ENCODE peak calls at places on chromosomes 11 and 22, in ten cellular contexts. One of them, this sample, is unnamed. For H3K4me1, the result is how much of the 10 kb centered on the place peaks cover.

GRCh38 chr22:38353701-38354100 is 36.5 kb upstream of the CSNK1E start:
- DNase-seq in esophagus squamous epithelium: no peak
- DNase-seq in upper lobe of right lung: no peak
- DNase-seq in fibroblast of lung: no peak
- DNase-seq in body of pancreas: no peak
- DNase-seq in right cardiac atrium: no peak
- DNase-seq in CD8-positive, alpha-beta T cell: no peak
- DNase-seq in tibial artery: no peak
- DNase-seq in colonic mucosa: no peak
- DNase-seq in PC-3: no peak
- DNase-seq in this sample: no peak

GRCh38 chr11:11867720-11868119 is 25.9 kb downstream of the USP47 start:
- DNase-seq in esophagus squamous epithelium: no peak
- DNase-seq in upper lobe of right lung: no peak
- DNase-seq in fibroblast of lung: no peak
- DNase-seq in body of pancreas: no peak
- DNase-seq in right cardiac atrium: no peak
- DNase-seq in CD8-positive, alpha-beta T cell: no peak
- DNase-seq in tibial artery: no peak
- DNase-seq in colonic mucosa: no peak
- DNase-seq in PC-3: no peak
- DNase-seq in this sample: no peak

GRCh38 chr11:36702330-36703054 is 104.5 kb upstream of the RAG2 start:
- DNase-seq in esophagus squamous epithelium: no peak
- DNase-seq in upper lobe of right lung: no peak
- DNase-seq in fibroblast of lung: peak
- DNase-seq in body of pancreas: peak
- DNase-seq in right cardiac atrium: no peak
- DNase-seq in CD8-positive, alpha-beta T cell: no peak
- DNase-seq in tibial artery: no peak
- DNase-seq in colonic mucosa: peak
- DNase-seq in PC-3: peak
- DNase-seq in this sample: no peak

GRCh38 chr22:42797021-42797420 is 60.1 kb downstream of the ARFGAP3 start:
- DNase-seq in esophagus squamous epithelium: no peak
- DNase-seq in upper lobe of right lung: no peak
- DNase-seq in fibroblast of lung: no peak
- DNase-seq in body of pancreas: no peak
- DNase-seq in right cardiac atrium: peak
- DNase-seq in CD8-positive, alpha-beta T cell: no peak
- DNase-seq in tibial artery: peak
- DNase-seq in colonic mucosa: no peak
- DNase-seq in PC-3: no peak
- DNase-seq in this sample: no peak

GRCh38 chr11:36672815-36673450 is 74.9 kb upstream of the RAG2 start:
- DNase-seq in esophagus squamous epithelium: no peak
- DNase-seq in upper lobe of right lung: no peak
- DNase-seq in fibroblast of lung: peak
- DNase-seq in body of pancreas: peak
- DNase-seq in right cardiac atrium: no peak
- DNase-seq in CD8-positive, alpha-beta T cell: no peak
- DNase-seq in tibial artery: no peak
- DNase-seq in colonic mucosa: peak
- DNase-seq in PC-3: peak
- DNase-seq in this sample: no peak

GRCh38 chr11:86673055-86673843 is 833 bp upstream of the ME3 start:
- DNase-seq in esophagus squamous epithelium: no peak
- DNase-seq in upper lobe of right lung: no peak
- DNase-seq in fibroblast of lung: no peak
- DNase-seq in body of pancreas: no peak
- DNase-seq in right cardiac atrium: no peak
- DNase-seq in CD8-positive, alpha-beta T cell: no peak
- DNase-seq in tibial artery: no peak
- DNase-seq in colonic mucosa: no peak
- DNase-seq in PC-3: no peak
- DNase-seq in this sample: no peak

GRCh38 chr22:20319745-20320658 is at the start of gene DGCR6L:
- DNase-seq in esophagus squamous epithelium: peak
- DNase-seq in upper lobe of right lung: peak
- DNase-seq in fibroblast of lung: peak
- DNase-seq in body of pancreas: peak
- DNase-seq in right cardiac atrium: peak
- DNase-seq in CD8-positive, alpha-beta T cell: peak
- DNase-seq in tibial artery: peak
- DNase-seq in colonic mucosa: peak
- DNase-seq in PC-3: peak
- DNase-seq in this sample: peak

GRCh38 chr22:28029201-28029948 is 110.3 kb upstream of the PITPNB start:
- DNase-seq in esophagus squamous epithelium: no peak
- DNase-seq in upper lobe of right lung: peak
- DNase-seq in fibroblast of lung: peak
- DNase-seq in body of pancreas: peak
- DNase-seq in right cardiac atrium: peak
- DNase-seq in CD8-positive, alpha-beta T cell: no peak
- DNase-seq in tibial artery: no peak
- DNase-seq in colonic mucosa: peak
- DNase-seq in PC-3: peak
- DNase-seq in this sample: peak

GRCh38 chr11:2526808-2527381 is 82.1 kb downstream of the KCNQ1 start:
- DNase-seq in esophagus squamous epithelium: no peak
- DNase-seq in upper lobe of right lung: peak
- DNase-seq in fibroblast of lung: no peak
- DNase-seq in body of pancreas: peak
- DNase-seq in right cardiac atrium: peak
- DNase-seq in CD8-positive, alpha-beta T cell: no peak
- DNase-seq in tibial artery: peak
- DNase-seq in colonic mucosa: peak
- DNase-seq in PC-3: no peak
- DNase-seq in this sample: peak

GRCh38 chr11:15773024-15773423 is 583.3 kb downstream of the SOX6 start:
- DNase-seq in esophagus squamous epithelium: no peak
- DNase-seq in upper lobe of right lung: no peak
- DNase-seq in fibroblast of lung: no peak
- DNase-seq in body of pancreas: no peak
- DNase-seq in right cardiac atrium: no peak
- DNase-seq in CD8-positive, alpha-beta T cell: no peak
- DNase-seq in tibial artery: no peak
- DNase-seq in colonic mucosa: no peak
- DNase-seq in PC-3: no peak
- DNase-seq in this sample: no peak

GRCh38 chr22:46250035-46250782 is at the start of gene CDPF1:
- DNase-seq in esophagus squamous epithelium: peak
- DNase-seq in upper lobe of right lung: peak
- DNase-seq in fibroblast of lung: peak
- DNase-seq in body of pancreas: peak
- DNase-seq in right cardiac atrium: peak
- DNase-seq in CD8-positive, alpha-beta T cell: peak
- DNase-seq in tibial artery: peak
- DNase-seq in colonic mucosa: peak
- DNase-seq in PC-3: peak
- DNase-seq in this sample: peak

GRCh38 chr22:46247443-46247975 is 2.6 kb downstream of the CDPF1 start:
- DNase-seq in esophagus squamous epithelium: no peak
- DNase-seq in upper lobe of right lung: no peak
- DNase-seq in fibroblast of lung: no peak
- DNase-seq in body of pancreas: no peak
- DNase-seq in right cardiac atrium: no peak
- DNase-seq in CD8-positive, alpha-beta T cell: no peak
- DNase-seq in tibial artery: peak
- DNase-seq in colonic mucosa: no peak
- DNase-seq in PC-3: no peak
- DNase-seq in this sample: no peak

GRCh38 chr22:46251816-46252380 is 1.8 kb upstream of the CDPF1 start:
- DNase-seq in esophagus squamous epithelium: no peak
- DNase-seq in upper lobe of right lung: no peak
- DNase-seq in fibroblast of lung: no peak
- DNase-seq in body of pancreas: no peak
- DNase-seq in right cardiac atrium: no peak
- DNase-seq in CD8-positive, alpha-beta T cell: no peak
- DNase-seq in tibial artery: no peak
- DNase-seq in colonic mucosa: no peak
- DNase-seq in PC-3: no peak
- DNase-seq in this sample: no peak

GRCh38 chr22:46250783-46251125 is 661 bp upstream of the CDPF1 start:
- DNase-seq in esophagus squamous epithelium: no peak
- DNase-seq in upper lobe of right lung: no peak
- DNase-seq in fibroblast of lung: no peak
- DNase-seq in body of pancreas: no peak
- DNase-seq in right cardiac atrium: no peak
- DNase-seq in CD8-positive, alpha-beta T cell: no peak
- DNase-seq in tibial artery: no peak
- DNase-seq in colonic mucosa: no peak
- DNase-seq in PC-3: no peak
- DNase-seq in this sample: peak

GRCh38 chr22:46251266-46251665 is 1.2 kb upstream of the CDPF1 start:
- DNase-seq in esophagus squamous epithelium: no peak
- DNase-seq in upper lobe of right lung: no peak
- DNase-seq in fibroblast of lung: no peak
- DNase-seq in body of pancreas: no peak
- DNase-seq in right cardiac atrium: no peak
- DNase-seq in CD8-positive, alpha-beta T cell: no peak
- DNase-seq in tibial artery: no peak
- DNase-seq in colonic mucosa: no peak
- DNase-seq in PC-3: no peak
- DNase-seq in this sample: no peak
- H3K27ac ChIP-seq in esophagus squamous epithelium: peak
- H3K27ac ChIP-seq in upper lobe of right lung: no peak
- H3K27ac ChIP-seq in fibroblast of lung: no peak
- H3K27ac ChIP-seq in body of pancreas: peak
- H3K27ac ChIP-seq in right cardiac atrium: peak
- H3K27ac ChIP-seq in CD8-positive, alpha-beta T cell: no peak
- H3K27ac ChIP-seq in tibial artery: no peak
- H3K27ac ChIP-seq in colonic mucosa: no peak
- H3K27ac ChIP-seq in PC-3: no peak
- H3K27ac ChIP-seq in this sample: peak

GRCh38 chr11:45162064-45162375 is 15.6 kb downstream of the PRDM11 start:
- DNase-seq in esophagus squamous epithelium: no peak
- DNase-seq in upper lobe of right lung: no peak
- DNase-seq in fibroblast of lung: no peak
- DNase-seq in body of pancreas: no peak
- DNase-seq in right cardiac atrium: no peak
- DNase-seq in CD8-positive, alpha-beta T cell: no peak
- DNase-seq in tibial artery: no peak
- DNase-seq in colonic mucosa: no peak
- DNase-seq in PC-3: no peak
- DNase-seq in this sample: no peak

GRCh38 chr11:45162916-45163879 is 16.8 kb downstream of the PRDM11 start:
- DNase-seq in esophagus squamous epithelium: no peak
- DNase-seq in upper lobe of right lung: peak
- DNase-seq in fibroblast of lung: no peak
- DNase-seq in body of pancreas: no peak
- DNase-seq in right cardiac atrium: no peak
- DNase-seq in CD8-positive, alpha-beta T cell: no peak
- DNase-seq in tibial artery: peak
- DNase-seq in colonic mucosa: no peak
- DNase-seq in PC-3: no peak
- DNase-seq in this sample: no peak

GRCh38 chr11:45165806-45166603 is 19.6 kb downstream of the PRDM11 start:
- DNase-seq in esophagus squamous epithelium: no peak
- DNase-seq in upper lobe of right lung: peak
- DNase-seq in fibroblast of lung: no peak
- DNase-seq in body of pancreas: no peak
- DNase-seq in right cardiac atrium: no peak
- DNase-seq in CD8-positive, alpha-beta T cell: no peak
- DNase-seq in tibial artery: peak
- DNase-seq in colonic mucosa: no peak
- DNase-seq in PC-3: no peak
- DNase-seq in this sample: no peak

GRCh38 chr11:45165386-45165785 is 18.9 kb downstream of the PRDM11 start:
- DNase-seq in esophagus squamous epithelium: no peak
- DNase-seq in upper lobe of right lung: peak
- DNase-seq in fibroblast of lung: no peak
- DNase-seq in body of pancreas: no peak
- DNase-seq in right cardiac atrium: no peak
- DNase-seq in CD8-positive, alpha-beta T cell: no peak
- DNase-seq in tibial artery: no peak
- DNase-seq in colonic mucosa: no peak
- DNase-seq in PC-3: no peak
- DNase-seq in this sample: no peak

GRCh38 chr11:45163956-45164575 is 17.6 kb downstream of the PRDM11 start:
- DNase-seq in esophagus squamous epithelium: no peak
- DNase-seq in upper lobe of right lung: peak
- DNase-seq in fibroblast of lung: no peak
- DNase-seq in body of pancreas: no peak
- DNase-seq in right cardiac atrium: peak
- DNase-seq in CD8-positive, alpha-beta T cell: no peak
- DNase-seq in tibial artery: peak
- DNase-seq in colonic mucosa: no peak
- DNase-seq in PC-3: no peak
- DNase-seq in this sample: no peak
- H3K4me1 ChIP-seq in esophagus squamous epithelium: under half
- H3K4me1 ChIP-seq in upper lobe of right lung: under half
- H3K4me1 ChIP-seq in fibroblast of lung: under half
- H3K4me1 ChIP-seq in body of pancreas: under half
- H3K4me1 ChIP-seq in right cardiac atrium: under half
- H3K4me1 ChIP-seq in CD8-positive, alpha-beta T cell: under half
- H3K4me1 ChIP-seq in tibial artery: half or more
- H3K4me1 ChIP-seq in colonic mucosa: under half
- H3K4me1 ChIP-seq in PC-3: under half
- H3K4me1 ChIP-seq in this sample: under half

GRCh38 chr11:106958506-106959248 is 59.6 kb downstream of the GUCY1A2 start:
- DNase-seq in esophagus squamous epithelium: no peak
- DNase-seq in upper lobe of right lung: no peak
- DNase-seq in fibroblast of lung: peak
- DNase-seq in body of pancreas: no peak
- DNase-seq in right cardiac atrium: no peak
- DNase-seq in CD8-positive, alpha-beta T cell: no peak
- DNase-seq in tibial artery: no peak
- DNase-seq in colonic mucosa: no peak
- DNase-seq in PC-3: no peak
- DNase-seq in this sample: no peak
- H3K27ac ChIP-seq in esophagus squamous epithelium: no peak
- H3K27ac ChIP-seq in upper lobe of right lung: peak
- H3K27ac ChIP-seq in fibroblast of lung: no peak
- H3K27ac ChIP-seq in body of pancreas: no peak
- H3K27ac ChIP-seq in right cardiac atrium: no peak
- H3K27ac ChIP-seq in CD8-positive, alpha-beta T cell: no peak
- H3K27ac ChIP-seq in tibial artery: no peak
- H3K27ac ChIP-seq in colonic mucosa: no peak
- H3K27ac ChIP-seq in PC-3: no peak
- H3K27ac ChIP-seq in this sample: no peak

DNA sequence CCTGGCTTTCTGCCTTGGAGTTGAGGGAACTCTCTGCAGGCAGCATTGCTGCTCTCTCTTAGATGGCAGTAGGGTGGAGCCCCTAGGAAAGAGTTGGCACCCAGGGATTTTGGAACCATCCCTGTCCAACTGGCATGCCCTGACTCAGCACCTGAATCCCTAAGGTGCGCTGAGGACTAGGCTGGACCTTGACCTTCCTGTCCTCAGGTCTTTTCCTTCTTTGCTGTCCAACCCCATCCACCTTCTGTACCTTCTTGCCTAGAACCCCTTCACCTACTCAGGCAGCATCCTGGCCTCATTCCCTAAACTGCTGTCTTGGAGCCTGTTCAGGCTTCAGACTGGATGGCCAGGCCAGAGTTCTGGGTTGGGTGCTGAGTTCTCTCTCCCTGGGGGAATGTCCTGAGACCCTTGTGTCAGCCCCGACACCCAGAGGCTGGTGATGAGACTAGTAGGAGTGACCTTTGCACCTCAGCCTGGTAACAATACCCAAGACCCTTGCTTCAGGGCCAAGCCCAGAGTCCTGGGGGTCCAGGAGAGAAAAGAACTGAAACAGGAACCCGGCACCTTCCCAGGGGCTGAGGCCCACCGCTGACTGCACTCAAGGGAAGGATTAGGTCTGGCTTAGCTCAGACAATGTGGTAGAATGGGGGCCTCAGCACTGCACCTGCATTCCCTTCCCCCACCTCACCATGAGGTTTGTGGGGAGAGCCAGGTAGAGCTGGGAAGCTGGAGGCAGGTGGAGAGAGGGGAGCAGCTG is 2.6 kb upstream of the POLD4 start:
- DNase-seq in esophagus squamous epithelium: no peak
- DNase-seq in upper lobe of right lung: peak
- DNase-seq in fibroblast of lung: no peak
- DNase-seq in body of pancreas: no peak
- DNase-seq in right cardiac atrium: peak
- DNase-seq in CD8-positive, alpha-beta T cell: no peak
- DNase-seq in tibial artery: no peak
- DNase-seq in colonic mucosa: peak
- DNase-seq in PC-3: no peak
- DNase-seq in this sample: peak
- H3K4me1 ChIP-seq in esophagus squamous epithelium: half or more
- H3K4me1 ChIP-seq in upper lobe of right lung: half or more
- H3K4me1 ChIP-seq in fibroblast of lung: under half
- H3K4me1 ChIP-seq in body of pancreas: half or more
- H3K4me1 ChIP-seq in right cardiac atrium: under half
- H3K4me1 ChIP-seq in CD8-positive, alpha-beta T cell: under half
- H3K4me1 ChIP-seq in tibial artery: half or more
- H3K4me1 ChIP-seq in colonic mucosa: under half
- H3K4me1 ChIP-seq in PC-3: half or more
- H3K4me1 ChIP-seq in this sample: half or more

This sample was measured in transverse colon.